ENCODE peak calls at places on chromosomes 3 and 15, in eight cellular contexts. E, Q, Y, J, X, M, V and L are unnamed samples.

GRCh38 chr15:52111517-52112202 is 915 bp downstream of the BCL2L10 start:
- DNase-seq in X (no peak), Y (no peak), E (no peak), J (no peak), Q (no peak), V (peak; percentile 40), M (no peak), L (no peak)

GRCh38 chr3:129829640-129830039 is 63.9 kb downstream of the TMCC1 start:
- DNase-seq in X (peak; percentile 51), E (peak; percentile 90), Y (peak; percentile 66), V (peak; percentile 11), Q (peak; percentile 49), M (peak; percentile 9), J (peak; percentile 42), L (no peak)

GRCh38 chr3:121941592-121941991 is 47.4 kb downstream of the SLC15A2 start:
- DNase-seq in J (no peak), V (no peak), E (no peak), Y (no peak), X (no peak), Q (no peak), M (no peak), L (no peak)

GRCh38 chr15:64901914-64902313 is 9.8 kb upstream of the ANKDD1A start:
- DNase-seq in Y (no peak), J (no peak), X (no peak), Q (no peak), M (no peak), V (no peak), E (no peak), L (no peak)

GRCh38 chr3:19432679-19433078 is 284.4 kb downstream of the KCNH8 start:
- DNase-seq in E (no peak), Y (no peak), J (no peak), V (no peak), M (no peak), X (no peak), Q (no peak), L (no peak)

GRCh38 chr3:45673273-45673672 is 15.9 kb upstream of the SACM1L start:
- DNase-seq in Q (no peak), X (no peak), E (no peak), J (no peak), M (no peak), Y (no peak), V (peak; percentile 36), L (no peak)

GRCh38 chr3:14587733-14588360 is 47.7 kb upstream of the GRIP2 start:
- DNase-seq in V (no peak), E (peak; percentile 33), M (no peak), Q (no peak), Y (no peak), J (no peak), X (no peak), L (no peak)

GRCh38 chr3:46359748-46360509 is 6.0 kb downstream of the CCR2 start:
- DNase-seq in V (no peak), J (peak; percentile 48), E (no peak), Q (no peak), Y (peak; percentile 78), X (no peak), M (no peak), L (no peak)

GRCh38 chr15:62457100-62457499 is 292.0 kb upstream of the C2CD4B start:
- DNase-seq in J (no peak), X (no peak), Q (no peak), V (no peak), M (no peak), Y (no peak), E (no peak), L (no peak)

GRCh38 chr15:73809728-73810501 is 56.8 kb upstream of the INSYN1 start:
- DNase-seq in J (no peak), X (no peak), Q (no peak), E (no peak), Y (peak; percentile 39), V (no peak), M (no peak), L (no peak)

GRCh38 chr3:98732239-98733054 is 30.7 kb upstream of the ST3GAL6 start:
- DNase-seq in V (peak; percentile 84), M (peak; percentile 6), J (peak; percentile 43), Q (peak; percentile 30), Y (peak; percentile 51), E (peak; percentile 49), X (peak; percentile 49), L (peak; percentile 26)

GRCh38 chr3:25143356-25143704 is 284.7 kb upstream of the RARB start:
- DNase-seq in X (no peak), Q (no peak), Y (no peak), E (no peak), M (no peak), J (no peak), V (no peak), L (no peak)

GRCh38 chr15:68421798-68422402 is 10.1 kb downstream of the ITGA11 start:
- DNase-seq in Y (no peak), V (no peak), M (no peak), Q (no peak), J (no peak), E (no peak), X (no peak), L (no peak)

GRCh38 chr3:7144696-7145308 is 283.9 kb downstream of the GRM7 start:
- DNase-seq in Q (no peak), X (no peak), J (no peak), V (peak; percentile 11), M (no peak), Y (peak; percentile 0), E (peak; percentile 0), L (no peak)

GRCh38 chr3:44415421-44415820 is 62.0 kb downstream of the ZNF445 start:
- DNase-seq in J (no peak), Q (no peak), M (no peak), X (no peak), Y (no peak), V (no peak), E (no peak), L (no peak)

GRCh38 chr3:33505027-33505426 is 64.8 kb upstream of the UBP1 start:
- DNase-seq in E (no peak), Y (no peak), X (no peak), Q (no peak), M (no peak), V (no peak), J (no peak), L (no peak)

GRCh38 chr3:50450135-50450911 is 53.1 kb downstream of the CACNA2D2 start:
- DNase-seq in E (peak; percentile 52), X (no peak), Y (no peak), J (peak; percentile 56), M (peak; percentile 9), Q (no peak), V (peak; percentile 88), L (no peak)

GRCh38 chr3:177574232-177574856 is 377.1 kb upstream of the TBL1XR1 start:
- DNase-seq in M (no peak), V (peak; percentile 52), Y (no peak), Q (no peak), X (no peak), J (no peak), E (peak; percentile 95), L (no peak)

GRCh38 chr15:70473623-70474366 is 289.6 kb downstream of the UACA start:
- DNase-seq in Y (peak; percentile 56), J (peak; percentile 7), V (no peak), X (no peak), Q (no peak), E (peak; percentile 62), M (no peak), L (no peak)

GRCh38 chr3:55244247-55244646 is 242.9 kb downstream of the WNT5A start:
- DNase-seq in Y (peak; percentile 82), Q (no peak), V (no peak), X (no peak), E (no peak), J (peak; percentile 89), M (no peak), L (no peak)

GRCh38 chr3:161305095-161305991 is 66.0 kb downstream of the SPTSSB start:
- DNase-seq in J (peak; percentile 2), E (peak; percentile 47), Y (no peak), V (peak; percentile 14), X (no peak), Q (no peak), M (no peak), L (no peak)

GRCh38 chr3:131091768-131092167 is 65.1 kb downstream of the NEK11 start:
- DNase-seq in J (no peak), E (no peak), Y (peak; percentile 50), V (peak; percentile 8), M (no peak), X (no peak), Q (no peak), L (no peak)

GRCh38 chr3:105767776-105768175 is 101.0 kb downstream of the CBLB start:
- DNase-seq in J (no peak), Y (no peak), X (no peak), E (no peak), V (no peak), Q (no peak), M (no peak), L (no peak)